ENCODE peak calls at places on chromosomes 13 and 19, in eight cellular contexts. E, U, B, D, Y, S, F and M are unnamed samples.

GRCh38 chr13:32878172-32878571 is 138.1 kb upstream of the KL start:
- DNase-seq in E (peak; percentile 73), U (no peak), B (no peak), D (no peak), Y (no peak), S (peak; percentile 53), F (no peak), M (no peak)

GRCh38 chr19:14576363-14576762 is 4.5 kb upstream of the NDUFB7 start:
- DNase-seq in E (no peak), U (no peak), B (no peak), D (no peak), Y (no peak), S (no peak), F (no peak), M (no peak)

GRCh38 chr13:46008631-46009030 is 43.9 kb downstream of the ZC3H13 start:
- DNase-seq in E (no peak), U (no peak), B (no peak), D (no peak), Y (no peak), S (no peak), F (no peak), M (no peak)

GRCh38 chr19:42606660-42607351 is 12.1 kb upstream of the CEACAM8 start:
- DNase-seq in E (peak; percentile 27), U (peak; percentile 37), B (peak; percentile 33), D (no peak), Y (peak; percentile 41), S (peak; percentile 60), F (peak; percentile 77), M (peak; percentile 5)

GRCh38 chr19:16899566-16900075 is 10.8 kb downstream of the F2RL3 start:
- DNase-seq in E (no peak), U (no peak), B (peak; percentile 45), D (no peak), Y (no peak), S (peak; percentile 37), F (no peak), M (no peak)

GRCh38 chr13:48144413-48145035 is 49.6 kb upstream of the MED4 start:
- DNase-seq in E (peak; percentile 45), U (no peak), B (peak; percentile 92), D (no peak), Y (no peak), S (peak; percentile 39), F (no peak), M (no peak)

GRCh38 chr13:23159587-23160240 is 21.1 kb upstream of the SGCG start:
- DNase-seq in E (no peak), U (no peak), B (no peak), D (no peak), Y (no peak), S (peak; percentile 29), F (no peak), M (no peak)

GRCh38 chr19:39412100-39412866 is at the start of gene PLEKHG2:
- DNase-seq in E (peak; percentile 100), U (peak; percentile 94), B (peak; percentile 100), D (peak; percentile 100), Y (peak; percentile 98), S (peak; percentile 100), F (peak; percentile 98), M (peak; percentile 99)

GRCh38 chr13:51912511-51913225 is 50.9 kb downstream of the CCDC70 start:
- DNase-seq in E (no peak), U (no peak), B (no peak), D (peak; percentile 50), Y (no peak), S (no peak), F (no peak), M (no peak)

GRCh38 chr19:38298841-38299680 is 5.0 kb upstream of the C19orf33 start:
- DNase-seq in E (peak; percentile 64), U (no peak), B (no peak), D (no peak), Y (no peak), S (no peak), F (no peak), M (no peak)

GRCh38 chr13:37598572-37598971 is at the start of gene POSTN:
- DNase-seq in E (peak; percentile 49), U (no peak), B (peak; percentile 87), D (no peak), Y (no peak), S (peak; percentile 34), F (no peak), M (no peak)

GRCh38 chr19:35943542-35944301 is 7.5 kb downstream of the LRFN3 start:
- DNase-seq in E (no peak), U (no peak), B (no peak), D (no peak), Y (no peak), S (no peak), F (no peak), M (no peak)

GRCh38 chr13:44406617-44407016 is 33.0 kb downstream of the SERP2 start:
- DNase-seq in E (no peak), U (no peak), B (no peak), D (no peak), Y (no peak), S (no peak), F (no peak), M (no peak)

GRCh38 chr13:44402902-44403719 is 29.5 kb downstream of the SERP2 start:
- DNase-seq in E (no peak), U (no peak), B (no peak), D (no peak), Y (no peak), S (no peak), F (peak; percentile 82), M (no peak)

GRCh38 chr13:44403720-44404063 is 30.1 kb downstream of the SERP2 start:
- DNase-seq in E (no peak), U (no peak), B (no peak), D (no peak), Y (no peak), S (no peak), F (no peak), M (no peak)

GRCh38 chr13:44407379-44407778 is 33.8 kb downstream of the SERP2 start:
- DNase-seq in E (no peak), U (no peak), B (no peak), D (no peak), Y (no peak), S (no peak), F (no peak), M (no peak)

GRCh38 chr13:44404261-44405139 is 30.9 kb downstream of the SERP2 start:
- DNase-seq in E (no peak), U (no peak), B (no peak), D (no peak), Y (no peak), S (no peak), F (peak; percentile 28), M (no peak)
- H3K4me3 ChIP-seq in E (no peak overlapping the region), U (no peak overlapping the region), B (no peak overlapping the region), D (no peak overlapping the region), Y (no peak overlapping the region), S (no peak overlapping the region), F (no peak overlapping the region), M (no peak overlapping the region)

GRCh38 chr19:55585658-55586339 is 5.2 kb upstream of the ZNF579 start:
- DNase-seq in E (peak; percentile 63), U (peak; percentile 57), B (peak; percentile 79), D (peak; percentile 89), Y (peak; percentile 50), S (peak; percentile 60), F (peak; percentile 95), M (no peak)

GRCh38 chr19:55584871-55585270 is 4.2 kb upstream of the ZNF579 start:
- DNase-seq in E (no peak), U (no peak), B (no peak), D (no peak), Y (no peak), S (no peak), F (no peak), M (no peak)

GRCh38 chr19:55590109-55590508 is 9.2 kb downstream of the FIZ1 start:
- DNase-seq in E (no peak), U (no peak), B (no peak), D (no peak), Y (no peak), S (no peak), F (no peak), M (no peak)

GRCh38 chr19:55588738-55589137 is 8.1 kb upstream of the ZNF579 start:
- DNase-seq in E (no peak), U (no peak), B (no peak), D (no peak), Y (no peak), S (no peak), F (no peak), M (no peak)

DNA sequence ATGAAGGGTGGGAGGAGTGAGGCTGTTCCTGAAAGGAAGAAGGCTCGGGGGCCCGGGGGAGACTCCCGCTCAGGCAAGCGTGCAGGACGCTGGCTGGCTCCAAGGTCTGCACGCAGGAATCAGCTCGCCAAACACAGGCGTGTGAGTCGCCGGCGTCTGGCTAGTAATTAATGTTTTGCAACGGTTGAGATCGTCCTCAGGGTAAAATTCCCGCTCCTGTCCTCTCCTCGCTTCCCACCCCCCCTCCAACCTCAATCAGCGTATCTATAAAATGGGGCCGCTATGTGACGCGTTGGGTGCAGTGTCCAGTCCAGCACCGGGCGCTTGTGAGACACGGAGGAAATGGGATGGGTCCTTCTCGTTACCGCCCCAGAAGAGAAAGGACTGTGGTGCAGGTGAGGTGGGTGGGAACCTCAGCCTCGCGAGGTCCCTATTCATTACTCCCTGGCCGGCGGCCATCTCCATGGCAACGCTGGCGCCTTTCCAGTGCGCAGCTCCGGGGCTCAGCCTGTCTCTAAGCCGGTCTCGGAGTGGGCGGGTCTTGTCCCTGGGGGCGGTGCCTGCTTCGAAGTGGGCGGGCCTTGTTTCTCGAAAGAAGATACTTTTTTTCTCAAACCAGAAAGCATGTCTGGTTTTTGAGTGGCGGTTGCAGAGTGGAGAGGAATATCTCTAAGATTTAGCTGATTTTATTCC is 6.5 kb upstream of the ZNF579 start:
- DNase-seq in E (peak; percentile 86), U (peak; percentile 93), B (peak; percentile 95), D (peak; percentile 98), Y (peak; percentile 95), S (peak; percentile 91), F (peak; percentile 98), M (peak; percentile 67)
- H3K4me3 ChIP-seq in E (peak overlapping the region; percentile 26), U (peak overlapping the region; percentile 64), B (peak overlapping the region; percentile 52), D (peak overlapping the region; percentile 7), Y (peak overlapping the region; percentile 55), S (peak overlapping the region; percentile 70), F (peak overlapping the region; percentile 9), M (peak overlapping the region; percentile 36)

DNA sequence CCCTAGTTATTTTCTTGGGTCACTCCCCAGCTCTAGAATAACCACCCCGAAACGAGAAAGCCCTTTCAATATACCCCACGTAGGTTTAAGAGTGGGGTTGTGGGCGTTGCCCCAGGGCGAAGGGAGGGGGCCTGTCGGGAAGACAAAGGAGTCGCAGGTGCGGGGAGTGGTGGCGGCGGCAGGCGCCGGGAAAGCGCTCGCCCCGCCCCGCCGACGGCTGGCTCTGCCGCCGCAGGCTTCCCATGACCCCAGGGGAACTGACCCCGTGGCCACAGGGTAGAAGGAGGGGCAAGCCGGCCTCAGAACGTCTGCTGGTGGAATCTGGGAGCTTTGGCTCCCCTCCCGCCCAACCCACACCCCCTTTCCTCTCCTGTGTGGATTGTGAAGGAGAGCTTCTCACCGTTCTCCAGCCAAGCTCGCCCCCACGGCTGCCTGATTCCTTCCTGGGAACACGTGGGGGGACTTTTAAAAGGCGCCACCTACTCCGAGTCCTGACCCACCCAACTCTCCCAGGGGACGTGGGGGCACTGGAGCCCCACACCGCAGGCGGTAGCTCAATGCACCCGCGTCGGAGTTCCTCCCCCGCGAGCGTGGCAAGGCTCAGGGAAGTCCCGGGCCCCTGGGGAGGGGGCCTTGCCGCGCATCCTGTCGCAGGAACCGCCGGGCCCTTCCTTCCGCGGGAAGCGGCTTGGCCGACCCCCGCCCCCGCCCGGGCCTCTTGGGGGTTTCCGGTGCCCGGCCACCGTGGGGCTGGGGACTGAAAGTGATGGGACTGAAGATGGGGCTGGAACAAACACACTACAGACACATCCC is 5.5 kb downstream of the IER2 start:
- DNase-seq in E (peak; percentile 76), U (peak; percentile 85), B (peak; percentile 90), D (peak; percentile 95), Y (peak; percentile 69), S (peak; percentile 85), F (peak; percentile 91), M (no peak)
- H3K4me3 ChIP-seq in E (peak overlapping the region; percentile 82), U (peak overlapping the region; percentile 76), B (peak overlapping the region; percentile 65), D (no peak overlapping the region), Y (peak overlapping the region; percentile 94), S (peak overlapping the region; percentile 83), F (peak overlapping the region; percentile 2), M (peak overlapping the region; percentile 99)

GRCh38 chr19:8194528-8195275 is 14.5 kb upstream of the CERS4 start:
- DNase-seq in E (no peak), U (no peak), B (no peak), D (peak; percentile 88), Y (peak; percentile 41), S (no peak), F (no peak), M (no peak)
- H3K4me3 ChIP-seq in E (no peak overlapping the region), U (peak overlapping the region; percentile 7), B (no peak overlapping the region), D (no peak overlapping the region), Y (peak overlapping the region; percentile 1), S (no peak overlapping the region), F (no peak overlapping the region), M (peak overlapping the region; percentile 7)